ENCODE peak calls at places on chromosomes 1 and 21, in five cellular contexts. H is esophagus squamous epithelium; O is GF-D8; J is stimulated activated naive CD8-positive, alpha-beta T cell treated with anti-CD3 and anti-CD28 coated beads, Interleukin-15, Interleukin-2, amounts not matched to agents 100 U/mL and 50 U/mL, for 24 hours; R is sciatic nerve. C is an unnamed sample.

GRCh38 chr1:184492543-184492942 is 105.7 kb downstream of the C1orf21 start:
- DNase-seq in O (no peak), H (no peak), R (no peak), J (no peak), C (no peak)

GRCh38 chr21:34354836-34355235 is 9.0 kb upstream of the KCNE2 start:
- DNase-seq in R (peak), O (no peak), H (no peak), J (no peak), C (no peak)

GRCh38 chr1:61081637-61082335 is 575 bp upstream of the NFIA start:
- DNase-seq in H (no peak), O (no peak), J (peak), R (peak), C (peak)

GRCh38 chr1:27322569-27323116 is 680 bp downstream of the TMEM222 start:
- DNase-seq in H (no peak), R (no peak), O (no peak), J (no peak), C (no peak)

GRCh38 chr21:42219606-42220137 is 732 bp downstream of the ABCG1 start:
- DNase-seq in O (peak), H (no peak), J (peak), R (no peak), C (no peak)

GRCh38 chr21:25836396-25836795 is 101.6 kb downstream of the GABPA start:
- DNase-seq in O (no peak), R (no peak), J (no peak), H (no peak), C (no peak)

GRCh38 chr1:26159113-26160039 is 497 bp downstream of the FAM110D start:
- DNase-seq in H (no peak), R (no peak), O (no peak), J (no peak), C (no peak)

GRCh38 chr1:108142773-108143394 is 57.3 kb downstream of the SLC25A24 start:
- DNase-seq in J (no peak), R (no peak), O (no peak), H (no peak), C (no peak)

GRCh38 chr1:4050998-4051397 is 150.9 kb upstream of the C1orf174 start:
- DNase-seq in H (no peak), O (no peak), R (no peak), J (no peak), C (no peak)

GRCh38 chr1:16254263-16254948 is 17.4 kb upstream of the CPLANE2 start:
- DNase-seq in H (no peak), R (no peak), J (no peak), O (no peak), C (no peak)

GRCh38 chr1:154837679-154838171 is 32.4 kb downstream of the KCNN3 start:
- DNase-seq in J (no peak), R (no peak), O (no peak), H (no peak), C (no peak)

GRCh38 chr1:68218485-68218884 is 13.8 kb downstream of the WLS start:
- DNase-seq in O (no peak), J (no peak), R (no peak), H (no peak), C (no peak)

GRCh38 chr1:154931940-154932487 is 4.5 kb downstream of the PMVK start:
- DNase-seq in H (no peak), J (no peak), R (no peak), O (no peak), C (peak)

GRCh38 chr1:215682232-215682631 is 115.1 kb downstream of the KCTD3 start:
- DNase-seq in H (no peak), O (no peak), R (no peak), J (no peak), C (no peak)

GRCh38 chr1:4425892-4426291 is 228.5 kb upstream of the AJAP1 start:
- DNase-seq in J (peak), R (no peak), O (no peak), H (no peak), C (peak)

GRCh38 chr1:72366473-72366872 is 84.1 kb upstream of the NEGR1 start:
- DNase-seq in H (no peak), J (no peak), R (no peak), O (peak), C (no peak)

GRCh38 chr1:185406006-185406974 is 89.2 kb upstream of the IVNS1ABP start:
- DNase-seq in J (no peak), O (no peak), R (no peak), H (no peak), C (no peak)

GRCh38 chr21:25496825-25497482 is 110.3 kb downstream of the MRPL39 start:
- DNase-seq in R (no peak), J (no peak), O (no peak), H (no peak), C (no peak)

GRCh38 chr1:200921571-200922110 is 26.9 kb downstream of the INAVA start:
- DNase-seq in H (no peak), R (no peak), O (no peak), J (no peak), C (no peak)

GRCh38 chr1:156838972-156839371 is 19.9 kb downstream of the INSRR start:
- DNase-seq in O (no peak), R (no peak), J (peak), H (no peak), C (no peak)

GRCh38 chr1:72282690-72283203 is 408 bp upstream of the NEGR1 start:
- DNase-seq in J (peak), R (peak), H (no peak), O (peak), C (peak)

GRCh38 chr1:64550505-64550904 is 80.6 kb downstream of the CACHD1 start:
- DNase-seq in R (no peak), J (no peak), O (no peak), H (no peak), C (no peak)

GRCh38 chr21:38817371-38818335 is 11.9 kb downstream of the ETS2 start:
- DNase-seq in R (peak), O (no peak), J (no peak), H (no peak), C (no peak)

GRCh38 chr21:45887121-45887611 is 94.4 kb upstream of the COL6A1 start:
- DNase-seq in O (no peak), R (no peak), J (no peak), H (no peak), C (no peak)

GRCh38 chr1:221100196-221100950 is 221.1 kb downstream of the HLX start:
- DNase-seq in O (no peak), R (no peak), H (no peak), J (no peak), C (no peak)

GRCh38 chr1:206050655-206051235 is 2.2 kb upstream of the RHEX start:
- DNase-seq in J (peak), O (peak), H (peak), R (no peak), C (no peak)

GRCh38 chr1:156440689-156441437 is 59.7 kb downstream of the MEF2D start:
- DNase-seq in J (no peak), O (no peak), R (no peak), H (no peak), C (no peak)